ENCODE peak calls at places on chromosomes 5 and 9, in nine cellular contexts. B, E, G, K, P, W, O, X and D are unnamed samples.

GRCh38 chr9:28197653-28198052 is 624.4 kb upstream of the C9orf72 start:
- DNase-seq in P (no peak), G (no peak), E (no peak), X (no peak), B (no peak), K (no peak), O (no peak), W (peak), D (no peak)

GRCh38 chr5:172599204-172599567 is 41.9 kb upstream of the NEURL1B start:
- DNase-seq in E (no peak), W (peak), O (no peak), K (no peak), P (no peak), B (no peak), G (no peak), X (no peak), D (no peak)

GRCh38 chr9:133880851-133881634 is 111.1 kb downstream of the VAV2 start:
- DNase-seq in X (no peak), K (no peak), E (peak), O (no peak), B (no peak), W (peak), G (no peak), P (peak), D (no peak)

GRCh38 chr5:171310816-171311697 is 2.0 kb downstream of the TLX3 start:
- DNase-seq in X (no peak), K (no peak), P (peak), G (peak), B (no peak), E (no peak), O (peak), W (peak), D (no peak)

GRCh38 chr9:18826248-18826647 is 206.8 kb downstream of the SAXO1 start:
- DNase-seq in E (no peak), O (no peak), B (no peak), P (no peak), W (no peak), X (no peak), G (no peak), K (no peak), D (no peak)

GRCh38 chr5:180020176-180020575 is 51.4 kb downstream of the RNF130 start:
- DNase-seq in G (no peak), B (no peak), W (no peak), O (no peak), E (no peak), X (no peak), P (no peak), K (no peak), D (no peak)

GRCh38 chr9:21991039-21991959 is 2.9 kb downstream of the CDKN2A start:
- DNase-seq in O (no peak), B (no peak), P (no peak), W (no peak), G (no peak), K (no peak), E (no peak), X (no peak), D (no peak)

GRCh38 chr5:56003633-56004032 is 8.9 kb upstream of the IL6ST start:
- DNase-seq in K (no peak), E (no peak), O (peak), B (no peak), P (peak), G (no peak), W (no peak), X (no peak), D (no peak)

GRCh38 chr9:80691229-80691628 is 998.1 kb downstream of the TLE1 start:
- DNase-seq in O (no peak), W (no peak), K (no peak), E (no peak), X (no peak), P (no peak), G (no peak), B (no peak), D (no peak)

GRCh38 chr5:71938886-71939285 is 168.4 kb upstream of the MAP1B start:
- DNase-seq in P (no peak), G (no peak), W (peak), B (no peak), K (no peak), X (no peak), E (no peak), O (peak), D (peak)

GRCh38 chr5:116088062-116088461 is 3.2 kb downstream of the COMMD10 start:
- DNase-seq in X (no peak), E (no peak), O (no peak), G (no peak), P (no peak), K (no peak), W (no peak), B (no peak), D (no peak)

GRCh38 chr5:72388652-72389051 is 68.5 kb downstream of the PTCD2 start:
- DNase-seq in W (peak), E (no peak), P (peak), B (no peak), G (no peak), O (no peak), K (no peak), X (peak), D (no peak)

GRCh38 chr5:28648108-28648507 is 1609.7 kb upstream of the CDH9 start:
- DNase-seq in P (peak), O (peak), E (peak), X (no peak), B (no peak), W (peak), K (no peak), G (no peak), D (no peak)

GRCh38 chr9:121844090-121844489 is 192.7 kb downstream of the DAB2IP start:
- DNase-seq in K (no peak), B (no peak), O (peak), E (no peak), X (peak), G (no peak), P (peak), W (no peak), D (no peak)

GRCh38 chr5:93721045-93721444 is 20.4 kb downstream of the POU5F2 start:
- DNase-seq in X (no peak), P (no peak), W (no peak), O (no peak), E (no peak), G (no peak), B (no peak), K (no peak), D (no peak)

GRCh38 chr5:168646335-168646734 is 67.2 kb upstream of the PANK3 start:
- DNase-seq in X (no peak), K (no peak), W (peak), E (no peak), B (no peak), P (no peak), O (no peak), G (no peak), D (no peak)

GRCh38 chr9:14258840-14259239 is 55.1 kb downstream of the NFIB start:
- DNase-seq in O (no peak), K (no peak), X (no peak), P (peak), G (no peak), B (no peak), W (peak), E (peak), D (no peak)

GRCh38 chr9:134443169-134444039 is 117.1 kb downstream of the RXRA start:
- DNase-seq in W (peak), K (peak), E (peak), X (peak), G (peak), B (peak), P (peak), O (peak), D (peak)

GRCh38 chr9:27703591-27703990 is 130.3 kb upstream of the C9orf72 start:
- DNase-seq in K (no peak), B (no peak), G (no peak), W (no peak), P (no peak), E (no peak), O (no peak), X (no peak), D (no peak)

GRCh38 chr5:38719916-38720315 is 125.9 kb upstream of the OSMR start:
- DNase-seq in G (no peak), X (no peak), K (no peak), E (peak), B (no peak), O (peak), P (peak), W (peak), D (peak)

GRCh38 chr5:133934822-133935793 is 33.3 kb downstream of the C5orf15 start:
- DNase-seq in E (no peak), P (no peak), O (no peak), K (no peak), W (no peak), X (no peak), G (peak), B (no peak), D (no peak)

GRCh38 chr9:37370282-37370681 is 52.2 kb upstream of the GRHPR start:
- DNase-seq in W (no peak), X (no peak), K (no peak), P (no peak), E (no peak), G (no peak), O (no peak), B (no peak), D (no peak)

GRCh38 chr5:18305288-18305899 is 671.1 kb downstream of the TAF11L14 start:
- DNase-seq in G (no peak), W (no peak), P (peak), O (peak), E (peak), X (no peak), B (no peak), K (no peak), D (peak)

GRCh38 chr9:79221084-79221483 is 350.7 kb upstream of the TLE4 start:
- DNase-seq in O (peak), G (no peak), K (no peak), W (peak), P (peak), X (no peak), E (peak), B (no peak), D (peak)

GRCh38 chr5:3518576-3518975 is 77.1 kb upstream of the IRX1 start:
- DNase-seq in O (no peak), X (no peak), W (no peak), K (no peak), G (no peak), B (no peak), P (no peak), E (no peak), D (no peak)

GRCh38 chr5:142109356-142110045 is 922 bp downstream of the NDFIP1 start:
- DNase-seq in P (peak), X (peak), O (no peak), G (no peak), W (no peak), B (peak), K (no peak), E (peak), D (no peak)

GRCh38 chr5:69519285-69519684 is 26.7 kb downstream of the OCLN start:
- DNase-seq in X (no peak), E (no peak), G (no peak), P (no peak), K (no peak), B (no peak), O (no peak), W (no peak), D (no peak)

GRCh38 chr9:17936365-17936764 is 357.5 kb downstream of the SH3GL2 start:
- DNase-seq in P (no peak), E (no peak), O (no peak), G (no peak), B (no peak), K (no peak), W (no peak), X (no peak), D (no peak)

GRCh38 chr9:132124800-132125199 is 37.1 kb upstream of the NTNG2 start:
- DNase-seq in X (no peak), W (no peak), K (no peak), B (no peak), G (no peak), O (no peak), E (no peak), P (no peak), D (no peak)

GRCh38 chr9:78539904-78540303 is 243.0 kb downstream of the PSAT1 start:
- DNase-seq in G (no peak), X (no peak), P (peak), E (peak), O (peak), B (no peak), W (peak), K (no peak), D (peak)

GRCh38 chr5:112419050-112419595 is at the start of gene EPB41L4A:
- DNase-seq in G (peak), K (no peak), B (no peak), X (peak), P (peak), E (no peak), O (no peak), W (peak), D (no peak)

GRCh38 chr9:137650259-137650658 is 31.5 kb downstream of the EHMT1 start:
- DNase-seq in O (no peak), K (no peak), G (no peak), E (no peak), P (no peak), X (no peak), B (no peak), W (no peak), D (no peak)

GRCh38 chr5:177496111-177497010 is 1.0 kb downstream of the PDLIM7 start:
- DNase-seq in E (peak), K (no peak), O (peak), G (peak), P (peak), B (peak), W (peak), X (peak), D (peak)
- TF ChIP-seq CTCF in E (peak), K (peak), O (peak), G (peak), P (peak), B (no peak), W (peak), X (no peak), D (peak)

GRCh38 chr5:181181650-181182565 is 23.1 kb downstream of the TRIM7 start:
- DNase-seq in B (no peak), P (peak), G (no peak), W (peak), X (peak), E (no peak), O (peak), K (no peak), D (no peak)
- H3K4me3 ChIP-seq in B (no peak), P (no peak), G (no peak), W (no peak), X (no peak), E (no peak), O (no peak), K (no peak), D (no peak)

GRCh38 chr5:21391506-21391905 is 1403.5 kb upstream of the CDH18 start:
- DNase-seq in X (no peak), E (peak), G (no peak), K (no peak), B (no peak), W (no peak), O (peak), P (no peak), D (no peak)
- TF ChIP-seq CTCF in X (no peak), E (no peak), G (peak), K (no peak), B (no peak), W (peak), O (peak), P (no peak), D (no peak)

DNA sequence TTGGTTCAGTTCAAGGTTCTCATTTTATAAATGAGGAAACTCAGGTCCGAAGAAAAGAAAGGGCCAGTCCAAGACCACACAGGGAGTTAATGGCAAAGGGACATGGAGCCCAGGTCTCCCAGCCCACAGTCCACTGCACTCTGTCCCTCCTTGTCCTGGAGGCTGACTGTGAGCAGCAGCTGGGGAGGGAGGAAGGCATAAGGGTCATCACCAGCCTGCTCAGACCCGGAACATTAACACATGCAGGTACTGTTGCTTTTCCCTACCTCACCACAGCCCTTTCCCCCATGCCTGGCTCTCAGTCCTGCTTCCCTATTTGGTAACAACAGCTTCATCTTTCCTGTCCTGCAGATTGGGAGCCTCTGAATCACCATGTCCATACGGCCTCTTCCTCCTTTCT is 4.0 kb downstream of the GPX3 start:
- DNase-seq in W (no peak), B (no peak), X (no peak), E (no peak), P (no peak), G (no peak), O (no peak), K (no peak), D (no peak)
- H3K4me3 ChIP-seq in W (no peak), B (peak), X (no peak), E (no peak), P (no peak), G (peak), O (no peak), K (no peak), D (no peak)

GRCh38 chr5:159531554-159532105 is 201.3 kb upstream of the IL12B start:
- DNase-seq in E (no peak), X (no peak), P (no peak), O (no peak), W (no peak), K (no peak), G (no peak), B (no peak), D (no peak)
- TF ChIP-seq CTCF in E (peak), X (no peak), P (peak), O (peak), W (peak), K (no peak), G (peak), B (no peak), D (peak)

DNA sequence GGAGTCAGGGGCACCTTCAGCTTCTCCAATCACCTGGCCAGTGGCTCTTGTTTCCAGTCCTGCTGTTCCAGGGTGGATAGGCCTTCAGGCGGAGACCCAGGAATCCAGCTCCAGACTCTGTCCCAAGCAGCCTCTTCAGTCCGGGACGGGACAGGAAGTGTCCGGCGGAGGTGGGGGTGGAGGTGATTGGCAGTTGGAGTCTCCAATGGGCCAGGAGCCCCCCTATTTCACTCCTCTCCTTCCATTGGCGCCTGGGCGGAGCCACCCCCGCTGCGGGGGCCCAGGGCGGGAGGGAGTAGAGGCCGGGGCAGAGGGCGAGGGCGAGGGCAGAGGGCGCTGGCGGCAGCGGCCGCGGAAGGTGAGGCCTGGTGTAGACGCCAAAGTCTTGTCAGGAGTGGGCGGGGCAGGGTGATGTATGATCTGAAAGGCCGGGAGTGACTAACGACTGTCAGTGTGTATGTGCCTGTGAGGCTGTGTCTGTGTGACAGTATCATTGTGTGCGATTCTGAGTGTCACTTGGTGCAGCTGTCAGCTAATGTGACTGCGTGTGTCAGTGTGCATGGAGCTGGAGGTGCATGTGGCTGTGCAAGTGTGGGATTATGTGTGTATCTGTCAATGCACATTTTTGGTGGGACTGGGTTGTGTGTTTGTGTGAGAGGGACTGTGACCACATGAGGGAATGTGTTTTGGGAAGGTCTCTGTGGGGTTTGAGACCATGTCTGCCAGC is at the start of gene IL11RA:
- DNase-seq in K (no peak), X (peak), G (peak), O (peak), B (peak), E (peak), P (peak), W (peak), D (no peak)
- H3K4me3 ChIP-seq in K (no peak), X (peak), G (peak), O (peak), B (peak), E (peak), P (peak), W (peak), D (peak)

DNA sequence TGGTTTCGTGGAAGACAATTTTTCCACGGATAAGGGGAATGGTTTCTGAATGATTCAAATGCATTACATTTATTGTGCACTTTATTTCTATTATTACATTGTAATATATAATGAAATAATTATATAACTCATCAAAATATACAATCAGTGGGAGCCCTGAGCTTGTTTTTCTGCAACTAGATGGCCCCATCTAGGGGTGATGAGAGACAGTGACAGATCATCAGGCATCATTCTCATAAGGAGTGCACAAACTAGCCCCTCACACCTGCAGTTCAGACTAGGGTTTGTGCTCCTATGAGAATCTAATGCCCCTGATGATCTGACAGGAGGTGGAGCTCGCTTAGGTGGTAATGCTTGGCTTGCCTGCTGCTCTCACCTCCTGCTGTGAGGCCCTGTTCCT is 6.4 kb downstream of the ISCA1 start:
- DNase-seq in B (no peak), P (no peak), O (no peak), K (no peak), X (no peak), E (no peak), W (no peak), G (no peak), D (no peak)
- TF ChIP-seq CTCF in B (no peak), P (peak), O (peak), K (peak), X (no peak), E (peak), W (no peak), G (no peak), D (peak)

GRCh38 chr9:89194381-89195114 is 15.9 kb upstream of the SHC3 start:
- DNase-seq in W (no peak), G (no peak), B (no peak), O (no peak), K (no peak), E (no peak), P (no peak), X (no peak), D (no peak)

GRCh38 chr9:89191004-89191403 is 12.4 kb upstream of the SHC3 start:
- DNase-seq in P (no peak), K (no peak), E (no peak), G (no peak), X (no peak), B (no peak), O (no peak), W (no peak), D (no peak)

DNA sequence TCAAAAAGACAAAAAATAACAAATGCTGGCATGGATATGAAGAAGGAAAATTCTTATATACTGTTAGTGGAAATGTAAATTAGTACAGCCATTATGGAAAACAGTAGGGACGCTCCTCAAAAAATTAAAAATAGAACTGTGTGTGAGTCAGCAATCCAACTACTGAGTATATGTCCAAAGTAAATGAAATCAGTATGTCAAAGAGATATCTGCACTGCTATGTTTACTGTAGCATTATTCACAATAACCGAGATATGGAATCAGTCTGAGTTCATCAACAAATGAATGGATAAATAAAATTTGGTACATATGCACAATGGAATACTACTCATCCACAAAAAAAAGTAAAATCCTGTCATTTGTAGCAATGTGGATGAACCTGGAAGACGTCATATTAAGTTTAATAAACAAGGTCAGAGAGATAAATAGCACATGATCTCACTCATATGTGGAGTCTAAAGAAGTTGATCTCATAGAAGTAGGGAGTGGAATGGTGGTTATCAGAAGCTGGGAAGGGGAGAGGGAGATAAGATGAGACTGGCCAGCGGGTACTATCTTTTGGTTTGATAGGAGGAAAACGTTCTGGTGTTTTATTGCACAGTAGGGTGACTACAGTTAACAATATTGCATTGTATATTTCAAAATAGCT is 16.7 kb upstream of the SHC3 start:
- DNase-seq in X (no peak), E (no peak), O (no peak), W (no peak), P (no peak), B (no peak), K (no peak), G (no peak), D (no peak)
- H3K4me3 ChIP-seq in X (no peak), E (no peak), O (no peak), W (no peak), P (no peak), B (no peak), K (no peak), G (no peak), D (no peak)

GRCh38 chr9:91161465-91162275 is 200.0 kb downstream of the AUH start:
- DNase-seq in X (no peak), P (no peak), G (no peak), K (no peak), B (no peak), O (no peak), E (no peak), W (no peak), D (no peak)
- TF ChIP-seq CTCF in X (no peak), P (no peak), G (no peak), K (no peak), B (no peak), O (no peak), E (peak), W (no peak), D (peak)